ENCODE peak calls at places on chromosomes 2 and 18, in nine cellular contexts. One of them, this sample, is unnamed.

GRCh38 chr2:205543262-205543843 is 138.9 kb upstream of the NRP2 start:
- DNase-seq in stomach: no peak
- DNase-seq in suprapubic skin: no peak
- DNase-seq in mucosa of descending colon: no peak
- DNase-seq in fibroblast of lung: no peak
- DNase-seq in cardiac fibroblast: no peak
- DNase-seq in IMR-90: no peak
- DNase-seq in breast epithelium: no peak
- DNase-seq in pancreas: no peak
- DNase-seq in this sample: no peak

GRCh38 chr18:68275616-68276015 is 439.3 kb downstream of the TMX3 start:
- DNase-seq in stomach: no peak
- DNase-seq in suprapubic skin: no peak
- DNase-seq in mucosa of descending colon: no peak
- DNase-seq in fibroblast of lung: peak
- DNase-seq in cardiac fibroblast: peak
- DNase-seq in IMR-90: peak
- DNase-seq in breast epithelium: no peak
- DNase-seq in pancreas: no peak
- DNase-seq in this sample: peak

GRCh38 chr2:47867205-47867604 is 39.1 kb downstream of the FBXO11 start:
- DNase-seq in stomach: no peak
- DNase-seq in suprapubic skin: no peak
- DNase-seq in mucosa of descending colon: no peak
- DNase-seq in fibroblast of lung: peak
- DNase-seq in cardiac fibroblast: peak
- DNase-seq in IMR-90: peak
- DNase-seq in breast epithelium: no peak
- DNase-seq in pancreas: no peak
- DNase-seq in this sample: peak

GRCh38 chr18:31612124-31612523 is 20.4 kb downstream of the TTR start:
- DNase-seq in stomach: no peak
- DNase-seq in suprapubic skin: no peak
- DNase-seq in mucosa of descending colon: no peak
- DNase-seq in fibroblast of lung: no peak
- DNase-seq in cardiac fibroblast: no peak
- DNase-seq in IMR-90: no peak
- DNase-seq in breast epithelium: no peak
- DNase-seq in pancreas: no peak
- DNase-seq in this sample: no peak

GRCh38 chr18:9894454-9895068 is 8.8 kb downstream of the TXNDC2 start:
- DNase-seq in stomach: no peak
- DNase-seq in suprapubic skin: no peak
- DNase-seq in mucosa of descending colon: no peak
- DNase-seq in fibroblast of lung: no peak
- DNase-seq in cardiac fibroblast: no peak
- DNase-seq in IMR-90: no peak
- DNase-seq in breast epithelium: no peak
- DNase-seq in pancreas: no peak
- DNase-seq in this sample: no peak

GRCh38 chr18:79477711-79478483 is 82.2 kb downstream of the NFATC1 start:
- DNase-seq in stomach: no peak
- DNase-seq in suprapubic skin: peak
- DNase-seq in mucosa of descending colon: no peak
- DNase-seq in fibroblast of lung: no peak
- DNase-seq in cardiac fibroblast: no peak
- DNase-seq in IMR-90: no peak
- DNase-seq in breast epithelium: no peak
- DNase-seq in pancreas: peak
- DNase-seq in this sample: no peak

GRCh38 chr2:88184762-88185161 is 14.6 kb downstream of the THNSL2 start:
- DNase-seq in stomach: no peak
- DNase-seq in suprapubic skin: no peak
- DNase-seq in mucosa of descending colon: no peak
- DNase-seq in fibroblast of lung: no peak
- DNase-seq in cardiac fibroblast: no peak
- DNase-seq in IMR-90: no peak
- DNase-seq in breast epithelium: no peak
- DNase-seq in pancreas: no peak
- DNase-seq in this sample: no peak

GRCh38 chr2:15284601-15285000 is 276.5 kb downstream of the NBAS start:
- DNase-seq in stomach: no peak
- DNase-seq in suprapubic skin: no peak
- DNase-seq in mucosa of descending colon: no peak
- DNase-seq in fibroblast of lung: no peak
- DNase-seq in cardiac fibroblast: no peak
- DNase-seq in IMR-90: no peak
- DNase-seq in breast epithelium: no peak
- DNase-seq in pancreas: no peak
- DNase-seq in this sample: no peak

GRCh38 chr2:158486970-158487325 is 30.2 kb downstream of the PKP4 start:
- DNase-seq in stomach: no peak
- DNase-seq in suprapubic skin: no peak
- DNase-seq in mucosa of descending colon: no peak
- DNase-seq in fibroblast of lung: no peak
- DNase-seq in cardiac fibroblast: peak
- DNase-seq in IMR-90: peak
- DNase-seq in breast epithelium: no peak
- DNase-seq in pancreas: no peak
- DNase-seq in this sample: no peak

GRCh38 chr2:124753842-124754241 is 728.8 kb downstream of the CNTNAP5 start:
- DNase-seq in stomach: no peak
- DNase-seq in suprapubic skin: no peak
- DNase-seq in mucosa of descending colon: peak
- DNase-seq in fibroblast of lung: no peak
- DNase-seq in cardiac fibroblast: no peak
- DNase-seq in IMR-90: no peak
- DNase-seq in breast epithelium: no peak
- DNase-seq in pancreas: no peak
- DNase-seq in this sample: no peak

GRCh38 chr2:112893801-112894200 is 17.2 kb upstream of the IL37 start:
- DNase-seq in stomach: no peak
- DNase-seq in suprapubic skin: no peak
- DNase-seq in mucosa of descending colon: no peak
- DNase-seq in fibroblast of lung: no peak
- DNase-seq in cardiac fibroblast: no peak
- DNase-seq in IMR-90: no peak
- DNase-seq in breast epithelium: no peak
- DNase-seq in pancreas: no peak
- DNase-seq in this sample: no peak

GRCh38 chr2:231666171-231667095 is 41.9 kb upstream of the PTMA start:
- DNase-seq in stomach: peak
- DNase-seq in suprapubic skin: peak
- DNase-seq in mucosa of descending colon: peak
- DNase-seq in fibroblast of lung: peak
- DNase-seq in cardiac fibroblast: peak
- DNase-seq in IMR-90: peak
- DNase-seq in breast epithelium: peak
- DNase-seq in pancreas: peak
- DNase-seq in this sample: peak

DNA sequence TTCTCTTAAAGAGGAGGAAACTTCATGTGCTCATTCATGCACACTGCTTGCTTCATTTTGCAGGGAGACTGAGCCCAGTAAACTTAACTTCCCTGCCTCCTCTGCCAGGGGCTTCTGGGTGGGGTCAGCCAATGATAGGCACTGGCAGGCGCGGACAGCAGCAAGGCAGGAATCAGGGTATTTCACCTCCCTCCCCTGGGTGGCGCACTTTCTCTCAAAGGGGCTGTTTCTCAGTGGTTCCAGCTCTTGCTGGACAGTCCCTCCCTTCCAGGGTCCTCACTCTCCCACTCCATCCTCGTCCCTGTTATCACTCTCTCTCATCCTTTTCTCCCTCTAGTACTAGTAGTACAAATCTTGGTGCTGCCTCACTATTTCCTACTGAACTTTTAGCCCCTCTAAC is 320.5 kb upstream of the ZNF521 start:
- DNase-seq in stomach: no peak
- DNase-seq in suprapubic skin: no peak
- DNase-seq in mucosa of descending colon: no peak
- DNase-seq in fibroblast of lung: no peak
- DNase-seq in cardiac fibroblast: no peak
- DNase-seq in IMR-90: no peak
- DNase-seq in breast epithelium: no peak
- DNase-seq in pancreas: no peak
- DNase-seq in this sample: no peak
- TF ChIP-seq CTCF in stomach: no peak
- TF ChIP-seq CTCF in suprapubic skin: no peak
- TF ChIP-seq CTCF in mucosa of descending colon: no peak
- TF ChIP-seq CTCF in fibroblast of lung: no peak
- TF ChIP-seq CTCF in cardiac fibroblast: no peak
- TF ChIP-seq CTCF in IMR-90: no peak
- TF ChIP-seq CTCF in breast epithelium: no peak
- TF ChIP-seq CTCF in pancreas: no peak
- TF ChIP-seq CTCF in this sample: peak

DNA sequence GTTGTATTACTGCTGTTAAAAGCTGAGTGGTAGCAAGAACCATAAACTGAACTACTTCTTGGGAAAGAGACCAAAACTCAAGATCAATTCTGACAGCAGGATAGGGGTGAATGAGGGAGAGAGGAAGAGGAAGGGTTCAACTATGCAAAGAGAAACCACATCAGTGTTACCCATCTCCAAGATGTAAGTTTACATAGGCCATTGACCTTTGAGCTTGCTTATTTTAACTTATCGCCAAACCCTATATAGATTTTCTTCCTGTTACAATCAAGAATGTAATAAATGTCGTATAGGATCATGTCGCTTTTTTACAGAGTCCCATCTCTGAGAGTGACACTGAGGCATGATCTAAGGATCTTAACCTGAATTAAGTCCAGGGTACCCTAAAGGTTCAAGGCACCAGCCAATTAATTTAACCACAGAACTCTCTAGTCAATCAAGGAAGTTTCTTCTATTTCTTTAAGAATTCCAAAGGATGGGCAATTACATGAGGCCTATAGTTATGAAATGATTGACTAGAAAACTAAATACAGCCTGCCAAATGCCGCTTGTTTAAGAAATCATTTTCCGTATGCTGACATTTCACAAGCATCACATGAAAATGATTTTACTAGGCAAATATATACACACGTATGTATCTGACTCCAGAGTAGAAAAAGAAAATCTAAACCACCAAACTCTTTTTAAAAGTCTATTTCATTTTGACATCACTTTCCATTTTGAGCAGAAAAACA is 11.8 kb downstream of the RND3 start:
- DNase-seq in stomach: no peak
- DNase-seq in suprapubic skin: no peak
- DNase-seq in mucosa of descending colon: no peak
- DNase-seq in fibroblast of lung: peak
- DNase-seq in cardiac fibroblast: peak
- DNase-seq in IMR-90: peak
- DNase-seq in breast epithelium: no peak
- DNase-seq in pancreas: no peak
- DNase-seq in this sample: peak
- H3K4me3 ChIP-seq in stomach: no peak
- H3K4me3 ChIP-seq in suprapubic skin: no peak
- H3K4me3 ChIP-seq in mucosa of descending colon: no peak
- H3K4me3 ChIP-seq in fibroblast of lung: peak
- H3K4me3 ChIP-seq in cardiac fibroblast: no peak
- H3K4me3 ChIP-seq in IMR-90: peak
- H3K4me3 ChIP-seq in breast epithelium: no peak
- H3K4me3 ChIP-seq in pancreas: no peak
- H3K4me3 ChIP-seq in this sample: no peak

DNA sequence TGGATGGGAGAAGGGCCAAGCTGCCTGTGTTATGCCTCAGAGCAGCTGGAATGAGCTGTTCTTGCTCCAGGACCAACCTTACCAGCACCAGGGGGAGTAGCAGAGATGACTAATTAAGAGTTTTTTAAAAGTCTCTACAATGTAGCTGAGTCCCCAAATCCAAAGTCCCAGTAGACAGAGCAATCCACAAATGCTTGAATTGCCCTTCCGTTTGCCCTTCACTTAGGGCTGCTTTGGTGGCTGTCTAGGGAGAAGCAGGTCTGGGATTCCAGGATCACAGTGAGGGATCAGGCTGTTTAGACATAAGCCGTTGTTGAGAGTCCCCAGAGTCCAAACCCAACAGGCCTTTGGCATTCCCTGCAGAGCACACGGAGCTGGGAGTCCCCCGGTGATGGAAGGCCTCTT is 59.4 kb downstream of the RHOB start:
- DNase-seq in stomach: no peak
- DNase-seq in suprapubic skin: no peak
- DNase-seq in mucosa of descending colon: no peak
- DNase-seq in fibroblast of lung: peak
- DNase-seq in cardiac fibroblast: peak
- DNase-seq in IMR-90: peak
- DNase-seq in breast epithelium: no peak
- DNase-seq in pancreas: no peak
- DNase-seq in this sample: peak
- TF ChIP-seq CTCF in stomach: no peak
- TF ChIP-seq CTCF in suprapubic skin: no peak
- TF ChIP-seq CTCF in mucosa of descending colon: no peak
- TF ChIP-seq CTCF in fibroblast of lung: peak
- TF ChIP-seq CTCF in cardiac fibroblast: peak
- TF ChIP-seq CTCF in IMR-90: peak
- TF ChIP-seq CTCF in breast epithelium: no peak
- TF ChIP-seq CTCF in pancreas: no peak
- TF ChIP-seq CTCF in this sample: peak

GRCh38 chr2:26178246-26178645 is 5.4 kb downstream of the GAREM2 start:
- DNase-seq in stomach: no peak
- DNase-seq in suprapubic skin: peak
- DNase-seq in mucosa of descending colon: no peak
- DNase-seq in fibroblast of lung: no peak
- DNase-seq in cardiac fibroblast: no peak
- DNase-seq in IMR-90: no peak
- DNase-seq in breast epithelium: no peak
- DNase-seq in pancreas: no peak
- DNase-seq in this sample: no peak
- H3K4me3 ChIP-seq in stomach: peak
- H3K4me3 ChIP-seq in suprapubic skin: peak
- H3K4me3 ChIP-seq in mucosa of descending colon: no peak
- H3K4me3 ChIP-seq in fibroblast of lung: no peak
- H3K4me3 ChIP-seq in cardiac fibroblast: peak
- H3K4me3 ChIP-seq in IMR-90: no peak
- H3K4me3 ChIP-seq in breast epithelium: peak
- H3K4me3 ChIP-seq in pancreas: no peak
- H3K4me3 ChIP-seq in this sample: no peak

GRCh38 chr2:132715554-132715953 is 45.5 kb upstream of the LYPD1 start:
- DNase-seq in stomach: no peak
- DNase-seq in suprapubic skin: no peak
- DNase-seq in mucosa of descending colon: no peak
- DNase-seq in fibroblast of lung: no peak
- DNase-seq in cardiac fibroblast: no peak
- DNase-seq in IMR-90: no peak
- DNase-seq in breast epithelium: no peak
- DNase-seq in pancreas: no peak
- DNase-seq in this sample: no peak
- TF ChIP-seq CTCF in stomach: no peak
- TF ChIP-seq CTCF in suprapubic skin: no peak
- TF ChIP-seq CTCF in mucosa of descending colon: no peak
- TF ChIP-seq CTCF in fibroblast of lung: no peak
- TF ChIP-seq CTCF in cardiac fibroblast: no peak
- TF ChIP-seq CTCF in IMR-90: no peak
- TF ChIP-seq CTCF in breast epithelium: no peak
- TF ChIP-seq CTCF in pancreas: no peak
- TF ChIP-seq CTCF in this sample: no peak

This sample was measured in choroid plexus epithelial cell.